ENCODE peak calls at places on chromosomes 4 and X, in eight cellular contexts. Q is posterior cingulate gyrus; D is foreskin melanocyte; E is activated naive CD8-positive, alpha-beta T cell treated with anti-CD3 and anti-CD28 coated beads, Interleukin-2, amount 50 U/mL, for 24 hours; L is pancreas; U is HT1080; S is M059J; J is renal cortical epithelial cell. A is an unnamed sample.

GRCh38 chr4:165678236-165678960 is 194.6 kb upstream of the TLL1 start:
- DNase-seq in Q (no peak), S (no peak), L (no peak), U (no peak), J (no peak), E (no peak), D (no peak), A (no peak)

GRCh38 chrX:114619874-114620273 is 36.0 kb downstream of the HTR2C start:
- DNase-seq in U (no peak), D (no peak), L (no peak), S (peak), J (no peak), Q (no peak), E (no peak), A (no peak)

GRCh38 chr4:147110968-147111367 is 165.3 kb upstream of the TTC29 start:
- DNase-seq in U (peak), J (no peak), L (no peak), E (no peak), Q (no peak), D (no peak), S (no peak), A (no peak)

GRCh38 chr4:77174426-77174825 is 17.4 kb downstream of the CCNG2 start:
- DNase-seq in S (peak), J (no peak), D (no peak), U (no peak), Q (no peak), L (no peak), E (no peak), A (peak)

GRCh38 chrX:120790118-120790517 is 85.5 kb downstream of the CT47B1 start:
- DNase-seq in L (no peak), U (peak), J (peak), Q (no peak), E (no peak), D (peak), S (peak), A (peak)

GRCh38 chrX:115940888-115941332 is 229.6 kb upstream of the AGTR2 start:
- DNase-seq in J (peak), S (peak), D (no peak), E (no peak), L (peak), Q (peak), U (no peak), A (peak)

GRCh38 chr4:186761281-186761897 is 37.7 kb upstream of the FAT1 start:
- DNase-seq in U (no peak), Q (no peak), D (no peak), E (no peak), S (peak), J (peak), L (no peak), A (no peak)

GRCh38 chr4:16598241-16599224 is 299.9 kb downstream of the LDB2 start:
- DNase-seq in L (no peak), Q (no peak), S (peak), E (no peak), U (peak), D (no peak), J (no peak), A (no peak)

GRCh38 chrX:80550722-80551121 is 130.5 kb downstream of the TENT5D start:
- DNase-seq in S (peak), Q (no peak), L (no peak), E (no peak), J (no peak), D (no peak), U (peak), A (peak)

GRCh38 chrX:17732138-17732783 is 5.0 kb upstream of the SCML1 start:
- DNase-seq in J (no peak), E (no peak), Q (no peak), D (no peak), S (no peak), U (no peak), L (no peak), A (no peak)

GRCh38 chr4:141524116-141524515 is 112.3 kb upstream of the IL15 start:
- DNase-seq in E (no peak), L (no peak), U (no peak), J (peak), Q (no peak), S (no peak), D (no peak), A (no peak)

GRCh38 chr4:77226939-77227705 is 70.1 kb downstream of the CCNG2 start:
- DNase-seq in U (no peak), E (no peak), Q (no peak), J (no peak), D (no peak), L (no peak), S (no peak), A (no peak)

GRCh38 chrX:150062292-150063137 is 124.2 kb upstream of the EOLA2 start:
- DNase-seq in U (peak), J (peak), Q (no peak), L (no peak), D (peak), S (peak), E (no peak), A (no peak)

GRCh38 chr4:154399259-154399974 is 92.2 kb downstream of the DCHS2 start:
- DNase-seq in U (peak), S (peak), L (no peak), J (peak), E (no peak), Q (no peak), D (no peak), A (no peak)

GRCh38 chr4:47342796-47343195 is 120.7 kb downstream of the COMMD8 start:
- DNase-seq in D (no peak), Q (no peak), J (no peak), L (no peak), U (no peak), S (no peak), E (no peak), A (no peak)

GRCh38 chrX:66221856-66222255 is 57.8 kb downstream of the HEPH start:
- DNase-seq in L (no peak), D (no peak), S (no peak), U (peak), Q (no peak), J (no peak), E (no peak), A (no peak)

GRCh38 chr4:139666735-139667266 is 1.2 kb downstream of the MGST2 start:
- DNase-seq in U (no peak), D (no peak), L (peak), E (no peak), S (peak), Q (no peak), J (peak), A (no peak)

GRCh38 chrX:136849395-136849794 is 31.1 kb downstream of the RBMX start:
- DNase-seq in E (no peak), L (no peak), D (no peak), Q (no peak), J (no peak), S (no peak), U (no peak), A (no peak)

GRCh38 chrX:107654778-107655761 is 26.8 kb downstream of the PRPS1 start:
- DNase-seq in J (peak), D (peak), U (peak), E (peak), L (peak), S (peak), Q (no peak), A (peak)

GRCh38 chr4:146852365-146852764 is 93.3 kb downstream of the TTC29 start:
- DNase-seq in S (no peak), Q (no peak), E (no peak), J (no peak), U (no peak), D (no peak), L (no peak), A (no peak)

GRCh38 chr4:79964020-79964714 is 108.9 kb downstream of the ANTXR2 start:
- DNase-seq in L (no peak), E (no peak), Q (no peak), D (no peak), J (no peak), S (no peak), U (no peak), A (no peak)

GRCh38 chrX:70498129-70498528 is 53.5 kb downstream of the DLG3 start:
- DNase-seq in E (no peak), J (no peak), S (no peak), L (no peak), Q (no peak), D (no peak), U (no peak), A (no peak)

GRCh38 chr4:9832640-9833039 is 51.2 kb downstream of the DRD5 start:
- DNase-seq in S (no peak), D (no peak), J (no peak), U (no peak), Q (no peak), L (no peak), E (no peak), A (no peak)

A was measured in H9.